ENCODE peak calls at places on chromosomes 6 and 20, in seven cellular contexts. Z, G, N, W, D, L and J are unnamed samples.

GRCh38 chr6:156045416-156045815 is 589.8 kb upstream of the NOX3 start:
- DNase-seq in Z (no peak), W (no peak), D (no peak), L (no peak), G (no peak), N (no peak), J (no peak)

GRCh38 chr20:35235881-35236280 is 9.4 kb downstream of the MMP24 start:
- DNase-seq in L (no peak), W (no peak), D (no peak), N (no peak), G (no peak), Z (no peak), J (no peak)

GRCh38 chr6:130143709-130144108 is 79.0 kb downstream of the SAMD3 start:
- DNase-seq in Z (no peak), G (no peak), D (no peak), L (peak), W (no peak), N (no peak), J (no peak)

GRCh38 chr20:59082981-59083380 is 40.4 kb upstream of the PRELID3B start:
- DNase-seq in G (no peak), N (no peak), W (no peak), L (peak), Z (no peak), D (no peak), J (no peak)

GRCh38 chr6:31763617-31763940 is 1.1 kb downstream of the SAPCD1 start:
- DNase-seq in N (no peak), W (no peak), L (peak), G (no peak), Z (peak), D (no peak), J (no peak)

GRCh38 chr6:169415179-169415578 is 161.5 kb upstream of the THBS2 start:
- DNase-seq in L (no peak), D (no peak), Z (no peak), G (no peak), W (no peak), N (no peak), J (no peak)

GRCh38 chr20:38975539-38976120 is 13.5 kb downstream of the DHX35 start:
- DNase-seq in G (no peak), W (no peak), Z (no peak), D (no peak), N (no peak), L (no peak), J (no peak)

GRCh38 chr6:4940416-4940815 is 63.4 kb downstream of the RPP40 start:
- DNase-seq in L (no peak), N (no peak), Z (no peak), G (no peak), D (no peak), W (no peak), J (no peak)

GRCh38 chr6:97177905-97178304 is 105.1 kb downstream of the MMS22L start:
- DNase-seq in G (no peak), N (no peak), Z (peak), W (no peak), D (no peak), L (no peak), J (no peak)

DNA sequence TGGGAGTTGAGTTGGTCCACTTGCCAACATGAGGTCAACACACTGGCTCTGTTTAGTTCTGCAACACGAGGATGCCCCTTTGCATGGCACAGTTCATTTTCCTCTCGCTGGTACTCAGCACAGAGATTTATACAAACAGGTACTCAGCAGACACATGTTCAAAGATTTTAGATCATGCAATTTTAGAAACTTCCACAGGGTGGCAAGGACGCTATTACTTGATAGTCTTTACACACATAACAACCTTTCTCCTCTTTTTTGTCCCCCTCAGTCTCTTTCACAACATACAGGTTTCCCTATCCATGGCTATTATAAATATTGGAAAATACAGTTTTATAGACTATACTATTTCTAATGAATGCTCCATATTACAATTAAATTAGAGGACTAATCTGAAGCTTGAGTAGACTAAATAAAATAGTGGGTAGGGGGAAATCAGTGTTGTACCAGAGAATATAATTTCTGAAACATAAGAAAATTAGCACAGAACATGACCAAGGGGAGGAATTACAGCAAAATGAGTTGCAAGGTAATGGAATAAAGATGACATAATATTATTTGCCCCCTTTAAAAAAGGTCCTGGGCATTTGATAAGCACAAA is 331.8 kb upstream of the BTBD3 start:
- DNase-seq in W (no peak), G (no peak), N (no peak), Z (peak), L (peak), D (no peak), J (peak)
- TF ChIP-seq CTCF in W (peak), G (no peak), N (no peak), Z (peak), L (peak), D (no peak), J (no peak)

GRCh38 chr6:43840490-43841218 is 70.6 kb downstream of the VEGFA start:
- DNase-seq in N (no peak), G (no peak), Z (peak), W (no peak), D (no peak), L (peak), J (no peak)

GRCh38 chr6:43836507-43836906 is 66.5 kb downstream of the VEGFA start:
- DNase-seq in Z (no peak), D (no peak), L (no peak), W (no peak), N (no peak), G (no peak), J (no peak)

GRCh38 chr6:43837501-43837900 is 67.5 kb downstream of the VEGFA start:
- DNase-seq in N (no peak), Z (no peak), D (no peak), W (no peak), L (no peak), G (no peak), J (no peak)

GRCh38 chr6:43835872-43836419 is 65.9 kb downstream of the VEGFA start:
- DNase-seq in G (no peak), N (no peak), L (no peak), W (no peak), Z (no peak), D (no peak), J (no peak)

GRCh38 chr6:43838276-43839036 is 68.4 kb downstream of the VEGFA start:
- DNase-seq in W (peak), N (peak), G (peak), L (peak), Z (peak), D (no peak), J (peak)
- TF ChIP-seq CTCF in W (peak), N (no peak), G (peak), L (peak), Z (peak), D (no peak), J (peak)

DNA sequence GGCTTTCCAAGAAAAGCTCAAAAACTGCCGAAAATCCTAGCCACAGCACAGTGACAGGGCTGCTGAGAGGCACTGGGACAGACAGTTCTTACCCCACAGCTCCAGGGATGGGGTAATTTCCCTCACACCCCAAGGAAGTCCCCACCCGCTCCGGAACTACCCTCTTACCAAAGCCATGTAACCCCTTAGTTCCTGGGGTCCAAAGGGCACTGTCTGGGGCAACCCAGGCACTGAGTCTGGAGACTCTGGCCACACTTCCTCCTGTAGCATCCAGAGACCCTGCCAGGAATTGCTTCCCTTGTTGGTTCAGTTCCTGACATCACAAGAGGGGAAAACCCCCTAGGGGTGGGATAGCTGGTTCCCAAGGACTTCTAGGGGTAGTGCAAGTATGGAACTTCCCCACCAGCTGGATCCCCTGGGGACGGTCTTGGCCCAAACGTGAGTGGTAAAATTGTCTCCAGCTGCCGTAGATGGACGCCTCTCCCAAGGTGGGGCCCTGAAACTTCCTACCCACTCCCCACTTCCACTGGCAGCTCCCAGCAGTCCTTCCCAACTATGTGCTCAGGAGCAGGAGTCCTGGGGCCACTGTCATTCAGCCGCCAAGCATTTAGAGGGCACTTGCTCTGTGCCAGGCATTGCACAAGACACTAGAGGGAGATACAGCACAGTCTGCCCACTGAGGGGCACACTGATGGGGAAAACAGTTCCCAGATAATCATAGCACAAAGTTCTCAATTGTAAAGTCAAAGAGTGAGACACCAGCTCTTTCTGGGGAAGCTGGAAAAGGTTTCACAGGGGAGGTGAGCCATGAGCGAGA is 17.3 kb upstream of the HCK start:
- DNase-seq in G (no peak), N (peak), L (peak), D (peak), W (peak), Z (no peak), J (no peak)
- TF ChIP-seq CTCF in G (no peak), N (peak), L (no peak), D (no peak), W (peak), Z (peak), J (no peak)

GRCh38 chr6:26457796-26458688 is at the start of gene BTN2A1:
- DNase-seq in N (peak), L (peak), W (peak), D (peak), Z (peak), G (peak), J (peak)
- TF ChIP-seq CTCF in N (no peak), L (no peak), W (peak), D (no peak), Z (no peak), G (no peak), J (no peak)